ENCODE peak calls at places on chromosomes 4 and X, in ten cellular contexts. X is MM.1S; E is fibroblast of pulmonary artery; B is IMR-90; M is CD8-positive, alpha-beta T cell; S is foreskin fibroblast; C is lung; F is cardiac fibroblast; G is esophagus squamous epithelium; N is GM12865. J is an unnamed sample.

GRCh38 chr4:35300996-35301774 is 943.1 kb downstream of the ARAP2 start:
- DNase-seq in X (no peak), B (no peak), E (no peak), S (no peak), N (no peak), C (no peak), F (no peak), G (no peak), M (no peak), J (no peak)

GRCh38 chr4:74623041-74623440 is 171.3 kb downstream of the BTC start:
- DNase-seq in E (peak; percentile 84), M (no peak), S (peak; percentile 61), C (no peak), X (peak; percentile 69), F (peak; percentile 64), B (peak; percentile 24), G (no peak), N (peak; percentile 49), J (peak; percentile 72)

GRCh38 chr4:52982246-52982950 is 120.3 kb downstream of the RASL11B start:
- DNase-seq in X (no peak), G (no peak), B (peak; percentile 73), F (peak; percentile 79), S (peak; percentile 81), M (no peak), E (peak; percentile 80), C (no peak), N (peak; percentile 31), J (peak; percentile 76)

GRCh38 chr4:136319789-136320470 is 1212.4 kb downstream of the PCDH18 start:
- DNase-seq in B (peak; percentile 49), G (no peak), X (no peak), C (no peak), N (no peak), E (peak; percentile 10), M (no peak), F (no peak), S (no peak), J (no peak)

GRCh38 chr4:1693131-1693896 is 9.2 kb upstream of the FAM53A start:
- DNase-seq in C (peak; percentile 70), E (peak; percentile 84), B (peak; percentile 72), M (peak; percentile 85), F (peak; percentile 86), G (no peak), N (peak; percentile 89), X (peak; percentile 79), S (peak; percentile 82), J (peak; percentile 72)

GRCh38 chrX:153727108-153727931 is 2.7 kb downstream of the ABCD1 start:
- DNase-seq in B (no peak), C (no peak), M (no peak), S (peak; percentile 52), X (no peak), G (no peak), E (no peak), F (peak; percentile 49), N (peak; percentile 18), J (no peak)

GRCh38 chr4:73661646-73662119 is 41.4 kb upstream of the RASSF6 start:
- DNase-seq in B (peak; percentile 99), M (no peak), N (no peak), X (no peak), F (peak; percentile 92), S (peak; percentile 97), G (no peak), E (peak; percentile 98), C (no peak), J (peak; percentile 98)

GRCh38 chr4:132669786-132670185 is 479.3 kb upstream of the PCDH10 start:
- DNase-seq in C (no peak), M (no peak), G (no peak), X (no peak), S (no peak), E (no peak), F (no peak), N (no peak), B (no peak), J (no peak)

GRCh38 chrX:148577711-148578110 is 77.3 kb downstream of the AFF2 start:
- DNase-seq in N (no peak), F (no peak), E (no peak), C (no peak), S (no peak), M (no peak), X (no peak), B (no peak), G (no peak), J (no peak)

GRCh38 chr4:61094854-61095598 is 105.1 kb upstream of the ADGRL3 start:
- DNase-seq in M (no peak), E (no peak), N (no peak), F (no peak), G (no peak), C (no peak), X (no peak), S (no peak), B (no peak), J (no peak)

GRCh38 chrX:118974088-118974907 is at the start of gene LONRF3:
- DNase-seq in X (peak; percentile 44), E (peak; percentile 53), C (peak; percentile 74), F (peak; percentile 50), G (no peak), M (peak; percentile 75), B (peak; percentile 3), S (peak; percentile 66), N (no peak), J (peak; percentile 42)

GRCh38 chr4:2177443-2178093 is 64.4 kb downstream of the HAUS3 start:
- DNase-seq in G (no peak), B (no peak), E (peak; percentile 10), F (peak; percentile 3), C (no peak), M (no peak), X (no peak), S (no peak), N (no peak), J (no peak)

GRCh38 chrX:118847676-118848075 is 24.1 kb downstream of the ZCCHC12 start:
- DNase-seq in S (peak; percentile 64), G (no peak), C (no peak), X (peak; percentile 34), M (no peak), E (peak; percentile 68), F (peak; percentile 68), B (peak; percentile 42), N (peak; percentile 25), J (peak; percentile 53)

GRCh38 chrX:28582494-28582893 is 4.8 kb upstream of the IL1RAPL1 start:
- DNase-seq in C (no peak), F (no peak), M (no peak), E (no peak), S (no peak), N (no peak), B (peak; percentile 58), G (no peak), X (no peak), J (no peak)

GRCh38 chr4:38523524-38524448 is 140.2 kb upstream of the KLF3 start:
- DNase-seq in G (no peak), C (no peak), F (no peak), B (no peak), E (no peak), S (no peak), N (peak; percentile 93), X (peak; percentile 96), M (no peak), J (no peak)
- H3K4me3 ChIP-seq in G (no peak overlapping the region), C (no peak overlapping the region), F (no peak overlapping the region), B (no peak overlapping the region), E (no peak overlapping the region), S (no peak overlapping the region), N (peak overlapping the region; percentile 15), X (peak overlapping the region; percentile 43), M (no peak overlapping the region), J (no peak overlapping the region)

GRCh38 chr4:54103190-54103574 is 3.2 kb downstream of the GSX2 start:
- DNase-seq in C (no peak), X (no peak), E (no peak), M (no peak), S (peak; percentile 23), B (no peak), N (no peak), G (no peak), F (peak; percentile 30), J (no peak)
- TF ChIP-seq CTCF in C (no peak), X (no peak), E (no peak), M (no peak), S (no peak), B (no peak), N (no peak), G (no peak), F (no peak), J (no peak)

GRCh38 chr4:81628489-81628888 is 156.8 kb upstream of the RASGEF1B start:
- DNase-seq in N (no peak), F (no peak), M (no peak), B (no peak), S (no peak), X (no peak), E (no peak), G (no peak), C (no peak), J (no peak)
- H3K4me3 ChIP-seq in N (no peak overlapping the region), F (no peak overlapping the region), M (no peak overlapping the region), B (no peak overlapping the region), S (no peak overlapping the region), X (no peak overlapping the region), E (no peak overlapping the region), G (no peak overlapping the region), C (no peak overlapping the region), J (no peak overlapping the region)

GRCh38 chrX:12973561-12974216 is 1.2 kb upstream of the TMSB4X start:
- DNase-seq in G (no peak), S (no peak), N (peak; percentile 77), M (peak; percentile 77), B (no peak), F (no peak), E (no peak), X (no peak), C (peak; percentile 38), J (no peak)

GRCh38 chrX:12975670-12975965 is 708 bp downstream of the TMSB4X start:
- DNase-seq in E (no peak), B (no peak), M (no peak), X (no peak), G (no peak), N (no peak), S (no peak), F (no peak), C (no peak), J (no peak)

GRCh38 chrX:12974797-12975669 is at the start of gene TMSB4X:
- DNase-seq in F (peak; percentile 90), S (peak; percentile 90), G (peak; percentile 47), E (peak; percentile 86), B (peak; percentile 74), X (peak; percentile 71), N (peak; percentile 94), C (peak; percentile 84), M (peak; percentile 90), J (peak; percentile 70)

GRCh38 chrX:12975999-12976558 is 1.2 kb downstream of the TMSB4X start:
- DNase-seq in S (peak; percentile 51), F (peak; percentile 69), C (peak; percentile 66), E (peak; percentile 54), G (no peak), X (peak; percentile 18), N (peak; percentile 65), M (peak; percentile 71), B (peak; percentile 36), J (no peak)

DNA sequence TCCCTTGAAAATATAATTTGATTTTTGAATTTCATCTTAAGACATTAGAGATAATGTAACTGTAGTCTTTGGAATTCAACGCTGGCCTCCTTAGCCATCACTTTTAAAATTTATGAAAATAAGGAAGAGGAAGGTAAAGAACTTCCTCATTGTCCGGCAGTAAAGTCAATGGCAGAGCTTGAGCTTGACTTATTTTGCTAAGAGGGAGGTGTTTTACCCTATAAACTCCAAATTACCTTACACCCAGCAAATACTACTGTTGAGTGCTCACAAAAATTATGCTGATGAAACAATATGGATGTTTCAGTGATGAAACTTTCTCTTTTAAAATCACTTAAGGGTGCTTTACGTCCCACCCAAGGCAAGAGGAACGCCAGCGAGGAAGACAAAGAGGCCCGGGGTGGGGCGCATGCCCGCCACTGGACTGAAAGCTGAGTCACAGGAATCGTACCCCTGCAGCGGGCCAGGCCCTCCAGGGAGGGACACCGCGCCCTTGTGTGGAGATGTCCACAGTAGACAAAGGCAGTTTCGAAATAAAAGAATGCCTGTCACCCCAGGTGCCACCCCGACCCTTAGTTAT is 603 bp upstream of the TMSB4X start:
- DNase-seq in X (no peak), M (peak; percentile 76), G (no peak), N (peak; percentile 68), E (peak; percentile 67), C (peak; percentile 66), S (peak; percentile 77), B (peak; percentile 54), F (peak; percentile 70), J (peak; percentile 69)
- TF ChIP-seq CTCF in X (no peak), M (no peak), G (no peak), N (no peak), E (no peak), C (no peak), S (no peak), B (no peak), F (no peak), J (no peak)